ENCODE peak calls at places on chromosomes 6 and 20, in ten cellular contexts. One of them, this sample, is unnamed.
A peak's percentile ranks its signal among the peaks of the same experiment; 100 is the strongest.

GRCh38 chr6:152816055-152816454 is 65.5 kb downstream of the VIP start:
- DNase-seq in T-helper 9 cell: no peak
- DNase-seq in HTR-8/SVneo: no peak
- DNase-seq in psoas muscle: no peak
- DNase-seq in C1 segment of cervical spinal cord: no peak
- DNase-seq in activated T-cell treated with anti-CD3 and anti-CD28 coated beads for 4 hours: no peak
- DNase-seq in HEK293T: no peak
- DNase-seq in ELR: no peak
- DNase-seq in IMR-90: no peak
- DNase-seq in GDM1: no peak
- DNase-seq in this sample: no peak

GRCh38 chr20:41563087-41563486 is 55.1 kb downstream of the CHD6 start:
- DNase-seq in T-helper 9 cell: no peak
- DNase-seq in HTR-8/SVneo: no peak
- DNase-seq in psoas muscle: no peak
- DNase-seq in C1 segment of cervical spinal cord: no peak
- DNase-seq in activated T-cell treated with anti-CD3 and anti-CD28 coated beads for 4 hours: no peak
- DNase-seq in HEK293T: no peak
- DNase-seq in ELR: peak; percentile 19
- DNase-seq in IMR-90: peak; percentile 24
- DNase-seq in GDM1: no peak
- DNase-seq in this sample: no peak

GRCh38 chr20:61896058-61896961 is 169.4 kb downstream of the TAF4 start:
- DNase-seq in T-helper 9 cell: peak; percentile 2
- DNase-seq in HTR-8/SVneo: peak; percentile 98
- DNase-seq in psoas muscle: no peak
- DNase-seq in C1 segment of cervical spinal cord: peak; percentile 38
- DNase-seq in activated T-cell treated with anti-CD3 and anti-CD28 coated beads for 4 hours: no peak
- DNase-seq in HEK293T: peak; percentile 79
- DNase-seq in ELR: peak; percentile 62
- DNase-seq in IMR-90: peak; percentile 28
- DNase-seq in GDM1: no peak
- DNase-seq in this sample: peak; percentile 53

GRCh38 chr6:124795879-124796838 is 166.1 kb upstream of the RNF217 start:
- DNase-seq in T-helper 9 cell: no peak
- DNase-seq in HTR-8/SVneo: peak; percentile 25
- DNase-seq in psoas muscle: no peak
- DNase-seq in C1 segment of cervical spinal cord: peak; percentile 16
- DNase-seq in activated T-cell treated with anti-CD3 and anti-CD28 coated beads for 4 hours: no peak
- DNase-seq in HEK293T: peak; percentile 72
- DNase-seq in ELR: peak; percentile 8
- DNase-seq in IMR-90: peak; percentile 1
- DNase-seq in GDM1: no peak
- DNase-seq in this sample: peak; percentile 31

GRCh38 chr20:21391495-21392298 is 5.6 kb downstream of the NKX2-4 start:
- DNase-seq in T-helper 9 cell: no peak
- DNase-seq in HTR-8/SVneo: no peak
- DNase-seq in psoas muscle: no peak
- DNase-seq in C1 segment of cervical spinal cord: no peak
- DNase-seq in activated T-cell treated with anti-CD3 and anti-CD28 coated beads for 4 hours: no peak
- DNase-seq in HEK293T: no peak
- DNase-seq in ELR: no peak
- DNase-seq in IMR-90: no peak
- DNase-seq in GDM1: no peak
- DNase-seq in this sample: no peak

GRCh38 chr6:113719545-113719944 is 137.6 kb upstream of the MARCKS start:
- DNase-seq in T-helper 9 cell: no peak
- DNase-seq in HTR-8/SVneo: no peak
- DNase-seq in psoas muscle: no peak
- DNase-seq in C1 segment of cervical spinal cord: no peak
- DNase-seq in activated T-cell treated with anti-CD3 and anti-CD28 coated beads for 4 hours: no peak
- DNase-seq in HEK293T: no peak
- DNase-seq in ELR: peak; percentile 75
- DNase-seq in IMR-90: peak; percentile 84
- DNase-seq in GDM1: no peak
- DNase-seq in this sample: no peak

GRCh38 chr20:364905-365794 is 15.4 kb upstream of the TRIB3 start:
- DNase-seq in T-helper 9 cell: no peak
- DNase-seq in HTR-8/SVneo: no peak
- DNase-seq in psoas muscle: no peak
- DNase-seq in C1 segment of cervical spinal cord: no peak
- DNase-seq in activated T-cell treated with anti-CD3 and anti-CD28 coated beads for 4 hours: no peak
- DNase-seq in HEK293T: no peak
- DNase-seq in ELR: peak; percentile 77
- DNase-seq in IMR-90: peak; percentile 51
- DNase-seq in GDM1: no peak
- DNase-seq in this sample: no peak

GRCh38 chr6:39847216-39847615 is 55.0 kb downstream of the DAAM2 start:
- DNase-seq in T-helper 9 cell: no peak
- DNase-seq in HTR-8/SVneo: no peak
- DNase-seq in psoas muscle: no peak
- DNase-seq in C1 segment of cervical spinal cord: no peak
- DNase-seq in activated T-cell treated with anti-CD3 and anti-CD28 coated beads for 4 hours: no peak
- DNase-seq in HEK293T: no peak
- DNase-seq in ELR: no peak
- DNase-seq in IMR-90: no peak
- DNase-seq in GDM1: no peak
- DNase-seq in this sample: peak; percentile 72

GRCh38 chr6:150806790-150807189 is 58.7 kb upstream of the MTHFD1L start:
- DNase-seq in T-helper 9 cell: no peak
- DNase-seq in HTR-8/SVneo: no peak
- DNase-seq in psoas muscle: no peak
- DNase-seq in C1 segment of cervical spinal cord: no peak
- DNase-seq in activated T-cell treated with anti-CD3 and anti-CD28 coated beads for 4 hours: no peak
- DNase-seq in HEK293T: no peak
- DNase-seq in ELR: no peak
- DNase-seq in IMR-90: no peak
- DNase-seq in GDM1: no peak
- DNase-seq in this sample: no peak

GRCh38 chr20:45866454-45866853 is 9.0 kb downstream of the ZSWIM3 start:
- DNase-seq in T-helper 9 cell: no peak
- DNase-seq in HTR-8/SVneo: no peak
- DNase-seq in psoas muscle: no peak
- DNase-seq in C1 segment of cervical spinal cord: no peak
- DNase-seq in activated T-cell treated with anti-CD3 and anti-CD28 coated beads for 4 hours: no peak
- DNase-seq in HEK293T: no peak
- DNase-seq in ELR: no peak
- DNase-seq in IMR-90: no peak
- DNase-seq in GDM1: no peak
- DNase-seq in this sample: no peak

GRCh38 chr20:17663486-17663885 is 18.6 kb downstream of the RRBP1 start:
- DNase-seq in T-helper 9 cell: no peak
- DNase-seq in HTR-8/SVneo: no peak
- DNase-seq in psoas muscle: no peak
- DNase-seq in C1 segment of cervical spinal cord: no peak
- DNase-seq in activated T-cell treated with anti-CD3 and anti-CD28 coated beads for 4 hours: no peak
- DNase-seq in HEK293T: no peak
- DNase-seq in ELR: no peak
- DNase-seq in IMR-90: peak; percentile 42
- DNase-seq in GDM1: no peak
- DNase-seq in this sample: no peak

GRCh38 chr6:121897337-121897760 is 461.9 kb downstream of the GJA1 start:
- DNase-seq in T-helper 9 cell: no peak
- DNase-seq in HTR-8/SVneo: no peak
- DNase-seq in psoas muscle: no peak
- DNase-seq in C1 segment of cervical spinal cord: no peak
- DNase-seq in activated T-cell treated with anti-CD3 and anti-CD28 coated beads for 4 hours: no peak
- DNase-seq in HEK293T: no peak
- DNase-seq in ELR: no peak
- DNase-seq in IMR-90: peak; percentile 44
- DNase-seq in GDM1: no peak
- DNase-seq in this sample: no peak

GRCh38 chr6:53266553-53267090 is 82.1 kb downstream of the ELOVL5 start:
- DNase-seq in T-helper 9 cell: no peak
- DNase-seq in HTR-8/SVneo: no peak
- DNase-seq in psoas muscle: no peak
- DNase-seq in C1 segment of cervical spinal cord: no peak
- DNase-seq in activated T-cell treated with anti-CD3 and anti-CD28 coated beads for 4 hours: no peak
- DNase-seq in HEK293T: no peak
- DNase-seq in ELR: no peak
- DNase-seq in IMR-90: no peak
- DNase-seq in GDM1: no peak
- DNase-seq in this sample: no peak

GRCh38 chr6:36067374-36068011 is 39.9 kb downstream of the MAPK14 start:
- DNase-seq in T-helper 9 cell: no peak
- DNase-seq in HTR-8/SVneo: no peak
- DNase-seq in psoas muscle: no peak
- DNase-seq in C1 segment of cervical spinal cord: no peak
- DNase-seq in activated T-cell treated with anti-CD3 and anti-CD28 coated beads for 4 hours: no peak
- DNase-seq in HEK293T: no peak
- DNase-seq in ELR: peak; percentile 19
- DNase-seq in IMR-90: peak; percentile 49
- DNase-seq in GDM1: no peak
- DNase-seq in this sample: no peak

GRCh38 chr20:62227977-62228958 is 8.2 kb upstream of the HRH3 start:
- DNase-seq in T-helper 9 cell: no peak
- DNase-seq in HTR-8/SVneo: no peak
- DNase-seq in psoas muscle: no peak
- DNase-seq in C1 segment of cervical spinal cord: no peak
- DNase-seq in activated T-cell treated with anti-CD3 and anti-CD28 coated beads for 4 hours: no peak
- DNase-seq in HEK293T: no peak
- DNase-seq in ELR: no peak
- DNase-seq in IMR-90: no peak
- DNase-seq in GDM1: no peak
- DNase-seq in this sample: no peak

GRCh38 chr20:12047838-12048432 is 130.2 kb downstream of the BTBD3 start:
- DNase-seq in T-helper 9 cell: no peak
- DNase-seq in HTR-8/SVneo: no peak
- DNase-seq in psoas muscle: no peak
- DNase-seq in C1 segment of cervical spinal cord: no peak
- DNase-seq in activated T-cell treated with anti-CD3 and anti-CD28 coated beads for 4 hours: no peak
- DNase-seq in HEK293T: no peak
- DNase-seq in ELR: peak; percentile 73
- DNase-seq in IMR-90: peak; percentile 74
- DNase-seq in GDM1: no peak
- DNase-seq in this sample: no peak

GRCh38 chr20:57392512-57393271 is 1.5 kb downstream of the RBM38 start:
- DNase-seq in T-helper 9 cell: peak; percentile 83
- DNase-seq in HTR-8/SVneo: no peak
- DNase-seq in psoas muscle: peak; percentile 46
- DNase-seq in C1 segment of cervical spinal cord: peak; percentile 63
- DNase-seq in activated T-cell treated with anti-CD3 and anti-CD28 coated beads for 4 hours: peak; percentile 53
- DNase-seq in HEK293T: no peak
- DNase-seq in ELR: no peak
- DNase-seq in IMR-90: no peak
- DNase-seq in GDM1: no peak
- DNase-seq in this sample: peak; percentile 69

GRCh38 chr6:8434727-8435092 is 635 bp downstream of the SLC35B3 start:
- DNase-seq in T-helper 9 cell: no peak
- DNase-seq in HTR-8/SVneo: no peak
- DNase-seq in psoas muscle: no peak
- DNase-seq in C1 segment of cervical spinal cord: no peak
- DNase-seq in activated T-cell treated with anti-CD3 and anti-CD28 coated beads for 4 hours: no peak
- DNase-seq in HEK293T: no peak
- DNase-seq in ELR: no peak
- DNase-seq in IMR-90: no peak
- DNase-seq in GDM1: no peak
- DNase-seq in this sample: no peak

GRCh38 chr20:17925300-17925939 is 43.2 kb downstream of the SNX5 start:
- DNase-seq in T-helper 9 cell: no peak
- DNase-seq in HTR-8/SVneo: no peak
- DNase-seq in psoas muscle: no peak
- DNase-seq in C1 segment of cervical spinal cord: no peak
- DNase-seq in activated T-cell treated with anti-CD3 and anti-CD28 coated beads for 4 hours: no peak
- DNase-seq in HEK293T: no peak
- DNase-seq in ELR: no peak
- DNase-seq in IMR-90: no peak
- DNase-seq in GDM1: no peak
- DNase-seq in this sample: peak; percentile 54

GRCh38 chr20:5829241-5829809 is 79.1 kb downstream of the SHLD1 start:
- DNase-seq in T-helper 9 cell: no peak
- DNase-seq in HTR-8/SVneo: no peak
- DNase-seq in psoas muscle: no peak
- DNase-seq in C1 segment of cervical spinal cord: no peak
- DNase-seq in activated T-cell treated with anti-CD3 and anti-CD28 coated beads for 4 hours: no peak
- DNase-seq in HEK293T: no peak
- DNase-seq in ELR: no peak
- DNase-seq in IMR-90: no peak
- DNase-seq in GDM1: no peak
- DNase-seq in this sample: no peak

GRCh38 chr6:111711476-111711875 is 105.8 kb upstream of the TRAF3IP2 start:
- DNase-seq in T-helper 9 cell: no peak
- DNase-seq in HTR-8/SVneo: no peak
- DNase-seq in psoas muscle: peak; percentile 46
- DNase-seq in C1 segment of cervical spinal cord: peak; percentile 68
- DNase-seq in activated T-cell treated with anti-CD3 and anti-CD28 coated beads for 4 hours: no peak
- DNase-seq in HEK293T: no peak
- DNase-seq in ELR: no peak
- DNase-seq in IMR-90: no peak
- DNase-seq in GDM1: no peak
- DNase-seq in this sample: peak; percentile 64

GRCh38 chr20:5703542-5704215 is 46.5 kb upstream of the SHLD1 start:
- DNase-seq in T-helper 9 cell: no peak
- DNase-seq in HTR-8/SVneo: no peak
- DNase-seq in psoas muscle: no peak
- DNase-seq in C1 segment of cervical spinal cord: no peak
- DNase-seq in activated T-cell treated with anti-CD3 and anti-CD28 coated beads for 4 hours: no peak
- DNase-seq in HEK293T: no peak
- DNase-seq in ELR: no peak
- DNase-seq in IMR-90: no peak
- DNase-seq in GDM1: no peak
- DNase-seq in this sample: no peak

GRCh38 chr6:151914475-151914874 is 107.0 kb downstream of the ESR1 start:
- DNase-seq in T-helper 9 cell: no peak
- DNase-seq in HTR-8/SVneo: peak; percentile 7
- DNase-seq in psoas muscle: no peak
- DNase-seq in C1 segment of cervical spinal cord: no peak
- DNase-seq in activated T-cell treated with anti-CD3 and anti-CD28 coated beads for 4 hours: no peak
- DNase-seq in HEK293T: no peak
- DNase-seq in ELR: peak; percentile 81
- DNase-seq in IMR-90: no peak
- DNase-seq in GDM1: no peak
- DNase-seq in this sample: no peak

GRCh38 chr6:21998539-21998938 is 298.3 kb downstream of the PRL start:
- DNase-seq in T-helper 9 cell: no peak
- DNase-seq in HTR-8/SVneo: no peak
- DNase-seq in psoas muscle: no peak
- DNase-seq in C1 segment of cervical spinal cord: no peak
- DNase-seq in activated T-cell treated with anti-CD3 and anti-CD28 coated beads for 4 hours: no peak
- DNase-seq in HEK293T: no peak
- DNase-seq in ELR: no peak
- DNase-seq in IMR-90: no peak
- DNase-seq in GDM1: no peak
- DNase-seq in this sample: no peak

GRCh38 chr20:63587256-63587655 is 13.2 kb upstream of the HELZ2 start:
- DNase-seq in T-helper 9 cell: no peak
- DNase-seq in HTR-8/SVneo: no peak
- DNase-seq in psoas muscle: no peak
- DNase-seq in C1 segment of cervical spinal cord: no peak
- DNase-seq in activated T-cell treated with anti-CD3 and anti-CD28 coated beads for 4 hours: no peak
- DNase-seq in HEK293T: no peak
- DNase-seq in ELR: no peak
- DNase-seq in IMR-90: no peak
- DNase-seq in GDM1: no peak
- DNase-seq in this sample: no peak

GRCh38 chr20:47397652-47398301 is 41.3 kb upstream of the ZMYND8 start:
- DNase-seq in T-helper 9 cell: no peak
- DNase-seq in HTR-8/SVneo: no peak
- DNase-seq in psoas muscle: no peak
- DNase-seq in C1 segment of cervical spinal cord: no peak
- DNase-seq in activated T-cell treated with anti-CD3 and anti-CD28 coated beads for 4 hours: no peak
- DNase-seq in HEK293T: no peak
- DNase-seq in ELR: no peak
- DNase-seq in IMR-90: no peak
- DNase-seq in GDM1: no peak
- DNase-seq in this sample: no peak

This sample was measured in left cardiac atrium.